ENCODE peak calls at places on chromosomes 16 and 17, in four cellular contexts. F is IMR-90; Y is stimulated activated CD8-positive, alpha-beta memory T cell treated with anti-CD3 and anti-CD28 coated beads, Interleukin-15, amount 100 ng/mL, for 4 hours; R is substantia nigra. M is an unnamed sample.

GRCh38 chr17:54785643-54786258 is 114.9 kb upstream of the TOM1L1 start:
- DNase-seq in R (no peak), F (no peak), Y (no peak), M (no peak)

GRCh38 chr16:4358831-4359561 is 7.9 kb upstream of the PAM16 start:
- DNase-seq in R (peak; percentile 11), F (no peak), Y (peak; percentile 34), M (peak; percentile 23)

GRCh38 chr16:86286991-86287640 is 223.2 kb upstream of the FOXF1 start:
- DNase-seq in F (no peak), R (no peak), Y (no peak), M (no peak)

GRCh38 chr16:4392382-4393242 is 21.0 kb downstream of the VASN start:
- DNase-seq in R (no peak), F (peak; percentile 86), Y (no peak), M (peak; percentile 42)

GRCh38 chr17:75386430-75386829 is 19.0 kb downstream of the GRB2 start:
- DNase-seq in R (no peak), F (no peak), Y (no peak), M (no peak)

GRCh38 chr16:63890072-63890471 is 1231.8 kb downstream of the CDH11 start:
- DNase-seq in Y (no peak), F (peak; percentile 4), R (no peak), M (no peak)

GRCh38 chr16:87602005-87602790 is at the start of gene JPH3:
- DNase-seq in Y (no peak), R (no peak), F (no peak), M (peak; percentile 55)

GRCh38 chr17:12288007-12288406 is 267.3 kb downstream of the MAP2K4 start:
- DNase-seq in Y (no peak), F (peak; percentile 15), R (no peak), M (no peak)

GRCh38 chr17:60159479-60159866 is 9.7 kb downstream of the CA4 start:
- DNase-seq in F (no peak), Y (no peak), R (no peak), M (no peak)

GRCh38 chr17:49013311-49014205 is 16.4 kb downstream of the IGF2BP1 start:
- DNase-seq in R (no peak), F (no peak), Y (no peak), M (no peak)